ENCODE peak calls at places on chromosomes 13 and 19, in eight cellular contexts. V is cardiac muscle cell; D is CD8-positive, alpha-beta T cell; I is AG04450; B is thoracic aorta; O is fibroblast of lung; X is neural progenitor cell; U is upper lobe of right lung. G is an unnamed sample.

GRCh38 chr13:101736551-101736950 is 284.1 kb downstream of the ITGBL1 start:
- DNase-seq in U (no peak), V (no peak), D (no peak), B (no peak), X (no peak), I (no peak), O (no peak), G (no peak)

GRCh38 chr13:40149611-40150283 is 494.3 kb downstream of the COG6 start:
- DNase-seq in D (no peak), X (no peak), I (peak), O (peak), U (no peak), B (peak), V (peak), G (no peak)

GRCh38 chr19:42108527-42109389 is 23.5 kb downstream of the POU2F2 start:
- DNase-seq in U (peak), D (peak), X (peak), B (no peak), I (peak), V (peak), O (peak), G (peak)

GRCh38 chr19:7152568-7152967 is 83.1 kb downstream of the ZNF557 start:
- DNase-seq in I (no peak), B (no peak), V (peak), D (no peak), O (peak), X (peak), U (no peak), G (no peak)

GRCh38 chr13:112715715-112716460 is 26.1 kb downstream of the ATP11A start:
- DNase-seq in I (no peak), X (no peak), B (no peak), V (no peak), O (no peak), D (no peak), U (no peak), G (no peak)

GRCh38 chr13:66405908-66406802 is 824.0 kb downstream of the PCDH9 start:
- DNase-seq in B (no peak), U (no peak), O (peak), V (peak), I (peak), X (peak), D (no peak), G (no peak)

GRCh38 chr19:11587973-11588631 is 9.2 kb upstream of the ZNF627 start:
- DNase-seq in I (no peak), U (no peak), O (no peak), D (no peak), B (no peak), V (no peak), X (no peak), G (peak)

GRCh38 chr13:110471833-110472162 is 89.7 kb downstream of the RAB20 start:
- DNase-seq in D (no peak), I (no peak), O (peak), X (no peak), U (no peak), V (peak), B (no peak), G (peak)

GRCh38 chr19:46656541-46656940 is 4.4 kb downstream of the DACT3 start:
- DNase-seq in U (no peak), X (no peak), I (no peak), D (no peak), B (no peak), V (no peak), O (no peak), G (no peak)

GRCh38 chr13:94707400-94708021 is 4.8 kb downstream of the SOX21 start:
- DNase-seq in O (no peak), U (no peak), X (peak), B (no peak), D (no peak), V (no peak), I (no peak), G (peak)

GRCh38 chr13:40141859-40142555 is 486.5 kb downstream of the COG6 start:
- DNase-seq in O (no peak), X (no peak), U (no peak), V (no peak), D (no peak), I (no peak), B (no peak), G (no peak)

GRCh38 chr13:94162289-94162688 is 317.2 kb downstream of the DCT start:
- DNase-seq in D (no peak), U (no peak), O (no peak), V (peak), I (no peak), X (no peak), B (no peak), G (no peak)

GRCh38 chr19:367561-367960 is 23.0 kb upstream of the MIER2 start:
- DNase-seq in O (no peak), U (no peak), I (no peak), B (no peak), X (no peak), V (no peak), D (no peak), G (no peak)

GRCh38 chr19:35642798-35643254 is 1.3 kb downstream of the ETV2 start:
- DNase-seq in B (no peak), U (no peak), V (no peak), O (no peak), D (no peak), X (peak), I (no peak), G (no peak)

GRCh38 chr13:45398862-45399261 is 19.3 kb downstream of the SLC25A30 start:
- DNase-seq in B (no peak), D (peak), X (no peak), V (no peak), I (no peak), O (no peak), U (no peak), G (no peak)

DNA sequence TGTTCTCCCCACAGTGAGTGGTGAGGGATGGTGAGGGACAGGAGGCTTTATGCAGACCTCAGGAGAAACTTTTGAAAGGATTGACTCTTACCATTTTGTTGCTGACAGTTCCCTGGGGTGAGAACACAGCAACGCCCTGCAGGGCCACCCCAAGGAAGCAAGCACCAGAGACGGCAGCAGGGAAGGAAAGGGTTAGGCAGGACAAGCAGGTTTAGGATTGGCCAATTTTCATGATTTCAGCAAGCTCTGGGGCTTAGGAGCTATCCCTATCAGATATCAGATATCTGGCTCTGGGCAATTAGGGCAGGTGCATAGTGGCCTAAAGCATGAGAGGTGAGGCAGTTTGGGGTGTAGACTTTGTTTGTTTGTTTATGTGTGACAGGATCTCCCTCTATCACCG is 87.0 kb upstream of the LSM14A start:
- DNase-seq in O (no peak), D (no peak), I (no peak), V (no peak), X (no peak), B (no peak), U (no peak), G (no peak)
- H3K27ac ChIP-seq in O (no peak), D (no peak), I (no peak), V (no peak), X (no peak), B (no peak), U (peak), G (no peak)

GRCh38 chr19:29682236-29682895 is 17.1 kb downstream of the PLEKHF1 start:
- DNase-seq in B (no peak), U (no peak), D (no peak), I (no peak), X (no peak), V (no peak), O (no peak), G (no peak)
- H3K27ac ChIP-seq in B (peak), U (peak), D (no peak), I (no peak), X (no peak), V (no peak), O (no peak), G (no peak)

GRCh38 chr19:29290853-29291252 is 77.9 kb upstream of the UQCRFS1 start:
- DNase-seq in V (no peak), I (no peak), D (no peak), U (peak), O (no peak), B (no peak), X (peak), G (no peak)
- H3K27ac ChIP-seq in V (no peak), I (no peak), D (no peak), U (no peak), O (no peak), B (no peak), X (no peak), G (no peak)

GRCh38 chr19:13979224-13979623 is 26.9 kb downstream of the RFX1 start:
- DNase-seq in O (no peak), V (peak), U (no peak), B (no peak), X (peak), I (no peak), D (no peak), G (no peak)
- H3K27ac ChIP-seq in O (no peak), V (no peak), U (peak), B (no peak), X (no peak), I (no peak), D (peak), G (no peak)

DNA sequence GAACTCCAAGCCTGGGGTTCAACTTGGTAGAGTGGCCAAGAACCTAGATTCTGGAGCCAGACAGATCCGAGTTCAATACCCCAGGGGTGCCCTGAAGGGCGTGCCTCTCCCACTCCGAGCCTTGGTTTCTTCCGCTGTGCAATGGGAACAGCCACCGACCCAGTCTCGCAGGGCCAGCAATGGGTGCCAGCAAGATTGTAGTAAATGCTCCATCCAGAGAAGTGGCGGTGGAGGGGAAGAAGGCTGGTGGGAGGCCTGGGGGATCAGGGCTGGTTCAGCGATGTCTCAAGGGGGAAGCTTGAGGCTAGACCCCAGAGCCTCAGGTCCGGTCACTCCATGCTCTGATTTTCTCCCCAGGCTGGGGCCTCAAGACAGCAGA is 4.5 kb downstream of the WIZ start:
- DNase-seq in O (no peak), D (no peak), B (no peak), I (no peak), U (no peak), V (no peak), X (no peak), G (no peak)
- H3K27ac ChIP-seq in O (no peak), D (no peak), B (peak), I (no peak), U (no peak), V (no peak), X (no peak), G (no peak)

DNA sequence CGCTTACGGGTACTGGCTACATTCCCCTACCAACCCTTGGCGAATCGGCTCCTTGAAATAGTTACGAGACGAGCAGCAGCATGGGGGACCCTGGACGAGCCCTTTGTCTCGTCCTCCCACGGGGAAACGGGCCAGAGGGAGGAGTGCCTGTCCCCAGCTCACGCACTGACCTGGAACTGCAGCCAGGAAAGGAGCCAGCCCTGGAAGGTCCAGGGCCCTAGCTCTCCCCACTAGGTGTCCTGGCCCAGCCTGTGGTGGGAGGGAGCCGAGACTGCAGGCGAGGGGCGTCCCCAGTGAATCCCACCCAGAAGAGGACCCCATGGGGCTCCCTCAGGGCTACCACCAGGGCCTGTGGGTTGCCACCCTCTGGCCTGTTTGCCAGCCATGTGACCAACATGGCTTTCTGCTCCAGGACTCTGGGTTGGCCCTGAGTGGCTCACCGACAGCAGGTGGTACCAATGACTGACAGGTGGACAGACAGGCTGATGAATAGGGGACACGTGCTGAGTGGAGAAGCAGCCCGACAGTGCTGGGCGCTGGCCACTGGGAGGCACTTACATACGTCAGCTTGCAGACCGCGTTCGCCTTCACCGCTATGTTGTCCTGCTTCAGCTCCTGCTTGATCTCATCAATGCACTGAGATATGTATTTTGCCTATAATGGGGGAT is 13.2 kb downstream of the AP3D1 start:
- DNase-seq in V (no peak), D (no peak), X (no peak), U (no peak), I (no peak), B (no peak), O (no peak), G (no peak)
- H3K27ac ChIP-seq in V (no peak), D (no peak), X (no peak), U (no peak), I (no peak), B (no peak), O (no peak), G (no peak)

GRCh38 chr13:47893527-47893926 is 107.5 kb downstream of the SUCLA2 start:
- DNase-seq in B (no peak), I (no peak), D (no peak), X (no peak), O (no peak), V (no peak), U (no peak), G (no peak)

GRCh38 chr13:47896111-47896510 is 105.0 kb downstream of the SUCLA2 start:
- DNase-seq in B (no peak), V (no peak), U (no peak), I (no peak), D (no peak), O (no peak), X (no peak), G (no peak)

GRCh38 chr13:47897411-47898050 is 103.5 kb downstream of the SUCLA2 start:
- DNase-seq in V (peak), O (peak), X (no peak), B (no peak), I (no peak), D (no peak), U (no peak), G (no peak)

GRCh38 chr13:47898080-47898479 is 103.0 kb downstream of the SUCLA2 start:
- DNase-seq in D (no peak), U (no peak), O (no peak), V (no peak), X (no peak), I (no peak), B (no peak), G (no peak)

GRCh38 chr13:47896546-47896945 is 104.5 kb downstream of the SUCLA2 start:
- DNase-seq in V (no peak), I (no peak), X (no peak), O (no peak), B (no peak), D (no peak), U (no peak), G (no peak)
- H3K27ac ChIP-seq in V (no peak), I (no peak), X (no peak), O (no peak), B (no peak), D (no peak), U (no peak), G (no peak)

GRCh38 chr13:70792121-70792520 is 683.9 kb upstream of the KLHL1 start:
- DNase-seq in B (no peak), D (no peak), O (no peak), U (no peak), V (no peak), X (peak), I (no peak), G (no peak)
- H3K27ac ChIP-seq in B (no peak), D (no peak), O (no peak), U (no peak), V (no peak), X (no peak), I (no peak), G (no peak)

G was measured in WERI-Rb-1.